ENCODE peak calls at places on chromosomes 12 and 14, in nine cellular contexts. C, F, B, M, W, Q, D, L and P are unnamed samples.

GRCh38 chr12:29569392-29569791 is 71.9 kb upstream of the OVCH1 start:
- DNase-seq in B (no peak), D (no peak), C (no peak), Q (no peak), M (peak), L (no peak), F (no peak), W (no peak), P (no peak)

GRCh38 chr12:92030618-92031017 is 115.0 kb downstream of the BTG1 start:
- DNase-seq in F (no peak), M (no peak), C (no peak), D (peak), Q (no peak), B (peak), W (no peak), L (peak), P (no peak)

GRCh38 chr14:76936483-76936882 is 92.0 kb downstream of the IRF2BPL start:
- DNase-seq in D (no peak), F (no peak), C (peak), W (peak), M (no peak), L (no peak), Q (no peak), B (no peak), P (no peak)

GRCh38 chr12:108029081-108029790 is 99.9 kb upstream of the WSCD2 start:
- DNase-seq in M (no peak), W (no peak), C (no peak), F (no peak), B (no peak), L (no peak), D (no peak), Q (no peak), P (no peak)

GRCh38 chr12:15796493-15797141 is 7.4 kb upstream of the EPS8 start:
- DNase-seq in D (no peak), B (no peak), W (no peak), F (no peak), L (no peak), M (peak), Q (no peak), C (peak), P (no peak)

GRCh38 chr12:107843351-107844311 is 69.1 kb downstream of the ASCL4 start:
- DNase-seq in D (no peak), L (no peak), Q (peak), M (no peak), W (no peak), B (no peak), C (peak), F (no peak), P (peak)

GRCh38 chr14:51869426-51870113 is 9.2 kb downstream of the GNG2 start:
- DNase-seq in F (no peak), D (peak), M (no peak), L (no peak), C (no peak), W (no peak), B (no peak), Q (no peak), P (no peak)

GRCh38 chr14:96824283-96824682 is 27.1 kb downstream of the VRK1 start:
- DNase-seq in F (peak), B (no peak), C (peak), L (no peak), M (peak), W (no peak), Q (no peak), D (no peak), P (no peak)

GRCh38 chr12:123949118-123949774 is 23.4 kb downstream of the CCDC92 start:
- DNase-seq in L (no peak), M (no peak), W (no peak), F (no peak), C (no peak), B (no peak), D (no peak), Q (peak), P (no peak)

GRCh38 chr14:64938972-64939816 is 3.4 kb downstream of the GPX2 start:
- DNase-seq in L (no peak), F (no peak), D (no peak), B (no peak), Q (no peak), C (no peak), M (no peak), W (no peak), P (no peak)

GRCh38 chr14:98114122-98114895 is 1157.7 kb downstream of the BCL11B start:
- DNase-seq in L (no peak), M (peak), Q (no peak), D (no peak), W (no peak), C (peak), B (no peak), F (no peak), P (no peak)

GRCh38 chr14:67457782-67458181 is 30.7 kb downstream of the TMEM229B start:
- DNase-seq in F (no peak), C (no peak), B (no peak), D (no peak), W (peak), Q (peak), L (no peak), M (peak), P (no peak)

GRCh38 chr12:122029620-122030426 is 8.1 kb downstream of the BCL7A start:
- DNase-seq in D (no peak), B (no peak), F (no peak), C (no peak), W (peak), L (no peak), M (no peak), Q (no peak), P (no peak)

GRCh38 chr12:121794532-121795028 is 1.1 kb upstream of the RHOF start:
- DNase-seq in Q (no peak), F (no peak), L (no peak), C (no peak), B (no peak), M (no peak), D (no peak), W (peak), P (no peak)

GRCh38 chr12:122081697-122082221 is 3.2 kb downstream of the MLXIP start:
- DNase-seq in B (peak), W (peak), L (no peak), C (peak), D (no peak), Q (no peak), M (peak), F (no peak), P (peak)

GRCh38 chr12:45268672-45269406 is 52.9 kb downstream of the ANO6 start:
- DNase-seq in Q (no peak), W (peak), M (peak), D (no peak), L (peak), C (peak), B (peak), F (peak), P (peak)

GRCh38 chr12:6161124-6161882 is 36.8 kb upstream of the VWF start:
- DNase-seq in B (no peak), D (no peak), Q (peak), F (no peak), L (no peak), C (peak), W (peak), M (no peak), P (no peak)

GRCh38 chr14:91888641-91889476 is 21.5 kb upstream of the TC2N start:
- DNase-seq in M (no peak), C (no peak), Q (no peak), L (no peak), D (no peak), B (no peak), W (no peak), F (no peak), P (no peak)

GRCh38 chr14:105316968-105317498 is 2.5 kb downstream of the PACS2 start:
- DNase-seq in B (no peak), L (no peak), Q (no peak), D (no peak), W (no peak), M (no peak), C (peak), F (no peak), P (no peak)

GRCh38 chr12:15520083-15520482 is 197.8 kb downstream of the PTPRO start:
- DNase-seq in L (no peak), B (peak), M (no peak), C (no peak), W (no peak), Q (peak), D (no peak), F (no peak), P (no peak)

GRCh38 chr14:97848351-97848980 is 1051.3 kb downstream of the VRK1 start:
- DNase-seq in F (no peak), L (no peak), Q (no peak), D (peak), C (no peak), M (peak), B (no peak), W (no peak), P (no peak)

GRCh38 chr14:72594099-72594901 is 299.6 kb downstream of the DPF3 start:
- DNase-seq in W (no peak), D (peak), C (no peak), M (no peak), F (no peak), L (no peak), B (no peak), Q (no peak), P (no peak)

GRCh38 chr14:76329150-76329881 is 46.6 kb upstream of the ESRRB start:
- DNase-seq in W (no peak), D (no peak), B (no peak), F (no peak), C (no peak), L (no peak), M (no peak), Q (peak), P (no peak)

GRCh38 chr12:27733052-27733656 is 22.5 kb downstream of the MRPS35 start:
- DNase-seq in M (peak), Q (no peak), B (peak), F (no peak), W (no peak), L (no peak), D (no peak), C (peak), P (no peak)

GRCh38 chr14:51818748-51819386 is 41.5 kb upstream of the GNG2 start:
- DNase-seq in D (no peak), C (no peak), B (no peak), L (no peak), W (no peak), M (peak), F (no peak), Q (no peak), P (no peak)

GRCh38 chr12:96197503-96198272 is 3.5 kb downstream of the ELK3 start:
- DNase-seq in F (peak), C (peak), W (no peak), M (peak), B (no peak), Q (no peak), D (no peak), L (no peak), P (no peak)

GRCh38 chr12:3713483-3713882 is 39.4 kb downstream of the CRACR2A start:
- DNase-seq in B (no peak), F (no peak), D (peak), C (no peak), M (no peak), Q (no peak), L (no peak), W (no peak), P (no peak)

GRCh38 chr14:90697146-90697545 is 119.1 kb downstream of the TTC7B start:
- DNase-seq in M (no peak), D (no peak), C (no peak), L (no peak), Q (no peak), B (no peak), F (no peak), W (no peak), P (no peak)

DNA sequence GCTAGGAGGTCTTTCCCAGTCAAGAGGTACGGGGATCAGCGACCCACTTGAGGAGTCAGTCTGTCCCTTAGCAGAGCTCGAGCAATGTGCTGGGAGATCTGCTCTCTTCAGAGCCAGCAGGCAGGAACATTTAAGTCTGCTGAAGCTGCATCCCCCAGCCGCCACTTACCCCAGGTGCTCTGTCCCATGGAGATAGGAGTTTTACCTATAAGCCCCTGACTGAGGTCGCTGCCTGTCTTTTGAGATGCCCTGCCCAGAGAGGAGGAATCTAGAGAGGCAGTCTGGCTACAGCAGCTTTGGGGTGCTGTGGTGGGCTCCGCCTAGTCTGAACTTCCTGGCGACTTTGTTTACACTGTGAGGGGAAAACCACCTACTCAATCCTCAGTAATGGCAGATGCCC is 874.9 kb upstream of the FLRT2 start:
- DNase-seq in L (no peak), B (no peak), M (no peak), W (no peak), C (no peak), D (no peak), F (no peak), Q (no peak), P (no peak)
- TF ChIP-seq CTCF in L (no peak), B (no peak), M (no peak), W (no peak), C (no peak), D (no peak), F (no peak), Q (no peak), P (no peak)

DNA sequence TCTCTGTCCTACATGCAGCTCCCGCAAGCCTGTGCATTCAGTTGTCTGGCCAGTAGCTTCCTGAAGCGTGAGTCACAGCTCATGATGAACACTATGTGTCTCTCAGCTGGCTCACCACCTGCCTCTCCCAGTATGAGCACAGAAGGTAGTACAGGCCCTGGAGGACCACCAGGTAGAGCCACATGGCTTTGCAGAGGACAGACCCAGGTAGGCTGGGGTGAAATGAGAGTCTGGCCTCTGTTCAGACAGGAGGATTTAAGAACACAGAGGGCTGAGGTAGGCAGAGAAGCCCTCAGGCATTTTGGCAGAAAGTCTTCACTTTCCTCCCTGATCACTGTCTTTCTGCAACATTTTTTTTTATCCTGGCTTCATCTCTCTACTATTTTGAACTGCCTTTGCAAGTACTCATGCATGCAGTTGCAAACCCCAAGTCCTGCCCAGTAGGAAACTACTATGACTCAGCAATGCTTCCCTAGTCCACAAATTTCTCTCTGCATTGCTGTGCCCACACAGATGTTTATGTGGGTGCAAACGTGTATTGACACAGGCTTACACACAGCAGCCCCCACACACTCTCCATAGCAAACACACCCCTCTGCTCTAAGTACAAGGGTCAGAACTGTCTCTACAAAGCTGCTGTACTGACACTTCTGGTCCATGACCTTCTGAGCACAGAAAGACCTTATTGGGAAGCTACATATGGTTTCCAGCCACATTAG is 7.2 kb upstream of the SDR9C7 start:
- DNase-seq in D (no peak), B (no peak), C (peak), W (no peak), M (peak), L (no peak), Q (peak), F (peak), P (no peak)
- TF ChIP-seq CTCF in D (no peak), B (no peak), C (no peak), W (no peak), M (no peak), L (no peak), Q (no peak), F (no peak), P (no peak)

GRCh38 chr12:44223736-44224135 is 387.9 kb downstream of the TMEM117 start:
- DNase-seq in Q (no peak), M (no peak), F (no peak), L (no peak), B (no peak), C (no peak), W (no peak), D (no peak), P (no peak)

GRCh38 chr12:44227601-44228000 is 391.7 kb downstream of the TMEM117 start:
- DNase-seq in L (no peak), F (no peak), D (no peak), M (no peak), C (peak), Q (no peak), B (no peak), W (no peak), P (no peak)

GRCh38 chr12:44225128-44225527 is 389.2 kb downstream of the TMEM117 start:
- DNase-seq in L (no peak), W (no peak), B (no peak), C (no peak), M (no peak), F (no peak), D (no peak), Q (no peak), P (no peak)

GRCh38 chr12:44224399-44224798 is 388.5 kb downstream of the TMEM117 start:
- DNase-seq in B (no peak), Q (no peak), W (no peak), M (no peak), F (no peak), C (no peak), L (no peak), D (no peak), P (no peak)
- TF ChIP-seq CTCF in B (no peak), Q (no peak), W (no peak), M (no peak), F (no peak), C (no peak), L (no peak), D (no peak), P (no peak)

GRCh38 chr12:110426300-110426910 is 22.9 kb upstream of the ANAPC7 start:
- DNase-seq in W (no peak), Q (no peak), D (no peak), F (peak), L (no peak), B (no peak), C (peak), M (no peak), P (no peak)

GRCh38 chr12:110421701-110422100 is 18.2 kb upstream of the ANAPC7 start:
- DNase-seq in L (no peak), W (no peak), C (no peak), B (no peak), Q (no peak), F (no peak), M (no peak), D (no peak), P (no peak)

GRCh38 chr12:110424237-110424636 is 20.7 kb upstream of the ANAPC7 start:
- DNase-seq in B (no peak), W (no peak), L (no peak), M (no peak), D (no peak), C (peak), Q (peak), F (no peak), P (no peak)

GRCh38 chr12:110421159-110421661 is 17.7 kb upstream of the ANAPC7 start:
- DNase-seq in C (no peak), D (no peak), B (no peak), L (no peak), W (no peak), Q (no peak), F (no peak), M (no peak), P (no peak)
- TF ChIP-seq CTCF in C (no peak), D (no peak), B (no peak), L (no peak), W (no peak), Q (no peak), F (no peak), M (no peak), P (no peak)

GRCh38 chr12:71164166-71164876 is 6.5 kb upstream of the TSPAN8 start:
- DNase-seq in Q (no peak), F (no peak), M (no peak), C (no peak), D (no peak), L (no peak), W (no peak), B (no peak), P (no peak)

GRCh38 chr12:71164877-71165197 is 7.0 kb upstream of the TSPAN8 start:
- DNase-seq in Q (no peak), M (peak), B (no peak), D (no peak), C (no peak), W (no peak), L (no peak), F (no peak), P (no peak)

GRCh38 chr12:71169286-71169685 is 11.5 kb upstream of the TSPAN8 start:
- DNase-seq in F (no peak), C (no peak), D (no peak), M (no peak), Q (no peak), B (no peak), W (no peak), L (no peak), P (no peak)

GRCh38 chr12:71166869-71167268 is 9.1 kb upstream of the TSPAN8 start:
- DNase-seq in M (no peak), B (no peak), F (no peak), C (no peak), L (no peak), Q (no peak), W (no peak), D (no peak), P (no peak)

DNA sequence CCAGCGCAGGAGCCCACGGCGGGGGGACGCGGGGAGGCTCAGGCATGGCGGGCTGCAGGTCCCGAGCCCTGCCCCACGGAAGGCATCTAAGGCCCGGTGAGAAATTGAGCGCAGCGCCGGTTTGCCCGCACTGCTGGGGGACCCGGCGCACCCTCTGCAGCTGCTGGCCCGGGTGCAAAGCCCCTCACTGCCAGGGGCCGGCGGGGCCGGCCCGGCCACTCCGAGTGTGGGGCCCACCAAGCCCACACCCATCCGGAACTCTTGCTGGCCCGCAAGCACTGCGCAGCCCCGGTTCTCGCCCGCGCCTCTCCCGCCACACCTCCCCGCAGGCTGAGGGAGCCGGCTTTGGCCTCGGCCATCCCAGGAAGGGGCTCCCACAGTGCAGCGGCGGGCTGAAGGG is 8.5 kb upstream of the TSPAN8 start:
- DNase-seq in W (no peak), M (no peak), D (no peak), B (no peak), F (no peak), Q (no peak), C (no peak), L (no peak), P (no peak)
- TF ChIP-seq CTCF in W (no peak), M (no peak), D (no peak), B (no peak), F (no peak), Q (no peak), C (no peak), L (no peak), P (no peak)

DNA sequence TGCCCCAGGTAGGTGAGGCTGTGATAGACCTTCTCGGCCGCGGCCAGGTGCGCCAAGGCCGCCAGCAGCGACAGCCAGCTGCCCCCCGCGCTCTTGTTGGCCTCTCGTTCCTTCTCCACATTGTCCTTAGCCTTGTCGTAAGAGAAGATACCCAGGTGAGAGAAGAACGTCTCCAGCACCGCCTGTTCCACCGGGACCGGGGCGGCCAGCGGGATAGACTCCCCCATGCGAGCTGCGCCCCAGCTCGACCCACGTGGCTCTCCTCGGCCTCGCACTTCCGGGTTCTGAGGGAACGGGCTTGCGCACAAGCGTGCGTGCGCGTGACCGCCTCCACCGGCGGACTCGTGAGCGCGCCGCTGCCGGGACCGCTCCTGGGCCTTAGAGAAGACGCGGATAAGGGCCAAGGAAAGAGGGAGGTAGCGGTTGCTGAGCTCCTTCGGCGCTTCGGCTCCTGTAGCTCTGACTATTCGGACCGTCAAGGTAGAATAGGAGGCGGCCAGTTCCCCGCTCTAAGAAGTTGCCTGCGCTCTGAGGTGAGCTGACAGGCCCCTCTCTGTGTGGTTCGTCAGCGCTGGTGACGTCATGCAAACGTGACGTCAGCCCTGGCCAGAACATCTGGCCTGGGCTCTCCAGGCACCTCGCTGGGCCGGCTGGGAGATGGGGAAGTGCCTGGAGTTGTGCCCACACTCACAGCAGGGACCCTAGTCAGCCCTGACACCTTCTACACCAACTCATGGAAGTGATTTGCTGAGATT is at the start of gene KICS2:
- DNase-seq in W (peak), L (peak), B (peak), C (peak), F (peak), D (peak), Q (peak), M (peak), P (peak)
- TF ChIP-seq CTCF in W (no peak), L (no peak), B (no peak), C (no peak), F (no peak), D (no peak), Q (no peak), M (no peak), P (no peak)

GRCh38 chr12:82688035-82688501 is 1.4 kb downstream of the TMTC2 start:
- DNase-seq in B (peak), Q (no peak), F (no peak), M (peak), W (no peak), L (no peak), C (peak), D (no peak), P (no peak)
- TF ChIP-seq CTCF in B (peak), Q (no peak), F (no peak), M (peak), W (no peak), L (no peak), C (peak), D (peak), P (peak)